ENCODE peak calls at places on chromosomes 5 and 9, in four cellular contexts. J is mesothelial cell of epicardium, Y is PC-3, S is GM12865. R is an unnamed sample.

GRCh38 chr5:73814234-73814846 is 188.3 kb downstream of the ARHGEF28 start:
- DNase-seq in Y (no peak), J (no peak), S (no peak), R (no peak)

GRCh38 chr9:121634329-121634784 is 17.1 kb upstream of the DAB2IP start:
- DNase-seq in Y (no peak), J (no peak), S (peak; percentile 13), R (peak; percentile 63)

GRCh38 chr9:97534961-97535594 is 33.6 kb downstream of the TMOD1 start:
- DNase-seq in S (no peak), Y (no peak), J (no peak), R (no peak)

GRCh38 chr5:123450641-123451421 is 27.6 kb upstream of the CEP120 start:
- DNase-seq in J (no peak), S (peak; percentile 58), Y (no peak), R (no peak)

GRCh38 chr5:157046041-157046440 is 12.9 kb downstream of the HAVCR1 start:
- DNase-seq in Y (no peak), J (no peak), S (peak; percentile 5), R (no peak)

GRCh38 chr9:100880284-100880683 is 148.2 kb upstream of the PLPPR1 start:
- DNase-seq in Y (no peak), S (no peak), J (no peak), R (no peak)

GRCh38 chr5:100623719-100624118 is 88.5 kb downstream of the FAM174A start:
- DNase-seq in J (no peak), Y (peak; percentile 59), S (peak; percentile 53), R (peak; percentile 19)

GRCh38 chr5:142600611-142601360 is 85.1 kb downstream of the FGF1 start:
- DNase-seq in S (no peak), Y (no peak), J (no peak), R (no peak)

GRCh38 chr5:68418230-68418629 is 202.7 kb downstream of the PIK3R1 start:
- DNase-seq in Y (no peak), S (no peak), J (no peak), R (no peak)

GRCh38 chr5:139760066-139761056 is 35.2 kb upstream of the PSD2 start:
- DNase-seq in J (no peak), S (no peak), Y (peak; percentile 19), R (no peak)

GRCh38 chr5:72597456-72597948 is 90.3 kb upstream of the ZNF366 start:
- DNase-seq in S (no peak), Y (peak; percentile 31), J (no peak), R (no peak)

DNA sequence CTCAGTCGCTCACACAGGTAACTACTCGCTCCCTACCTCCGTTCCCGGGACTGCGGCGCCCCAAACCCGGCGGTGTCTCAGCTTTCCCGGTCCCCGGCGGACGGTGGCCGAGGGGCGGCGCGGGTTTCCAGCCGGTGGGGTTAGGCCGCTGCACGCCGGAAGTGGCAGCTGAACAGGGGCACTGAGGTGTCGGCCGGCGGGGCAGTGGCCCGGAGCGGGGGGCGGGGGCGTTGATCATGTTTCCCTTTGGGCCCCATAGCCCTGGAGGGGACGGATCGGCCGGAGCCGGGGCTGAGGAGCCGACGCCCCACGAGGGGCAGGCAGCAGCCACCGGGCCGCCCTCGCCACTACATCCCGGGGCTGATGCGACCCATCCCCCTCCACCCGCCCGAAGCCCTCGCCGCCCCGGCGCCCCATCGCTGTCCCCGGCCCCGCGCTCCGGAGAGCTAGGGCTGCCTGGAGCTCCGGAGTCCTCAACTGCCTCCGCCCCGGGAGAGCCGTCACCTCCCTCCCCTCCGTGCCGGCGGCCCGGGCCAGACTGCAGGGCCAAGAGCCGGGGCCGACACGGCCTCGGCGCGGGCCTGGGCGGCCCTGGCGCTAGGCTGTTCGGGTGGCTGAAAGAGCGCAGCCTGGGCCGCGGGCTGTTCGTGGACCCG is at the start of gene DCAF10:
- DNase-seq in Y (peak; percentile 73), J (peak; percentile 72), S (peak; percentile 93), R (peak; percentile 91)
- TF ChIP-seq CTCF in Y (no peak), J (no peak), S (no peak), R (no peak)

GRCh38 chr5:119945696-119946095 is 316.3 kb downstream of the FAM170A start:
- DNase-seq in Y (no peak), J (no peak), S (no peak), R (no peak)

GRCh38 chr5:119943148-119943547 is 313.8 kb downstream of the FAM170A start:
- DNase-seq in S (no peak), J (no peak), Y (peak; percentile 26), R (no peak)
- TF ChIP-seq CTCF in S (no peak), J (no peak), Y (peak; percentile 51), R (no peak)

GRCh38 chr5:173281910-173282309 is 46.3 kb downstream of the STC2 start:
- DNase-seq in Y (peak; percentile 46), S (no peak), J (no peak), R (no peak)
- TF ChIP-seq CTCF in Y (peak; percentile 56), S (peak; percentile 20), J (no peak), R (peak; percentile 27)

DNA sequence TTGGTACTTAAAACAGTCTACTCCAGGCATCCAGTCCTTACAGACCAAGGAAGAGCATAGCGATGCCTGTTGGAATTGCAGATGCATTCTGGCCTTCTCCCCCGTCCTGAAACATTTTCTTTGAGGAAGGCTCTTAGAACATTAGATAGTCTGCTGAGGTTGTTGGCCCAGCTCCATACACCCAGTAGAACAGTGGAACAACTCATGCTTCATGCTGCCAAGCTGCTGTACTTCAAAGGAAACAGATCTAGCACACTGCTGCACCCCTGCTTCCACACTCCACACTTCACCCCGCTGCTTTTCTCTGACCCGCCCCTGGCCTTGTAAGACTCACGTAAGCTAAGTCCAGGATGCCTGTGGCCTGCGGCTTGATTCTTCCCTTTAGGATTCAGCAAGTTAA is 33.4 kb upstream of the NCS1 start:
- DNase-seq in J (no peak), Y (no peak), S (no peak), R (no peak)
- TF ChIP-seq CTCF in J (no peak), Y (no peak), S (no peak), R (no peak)